ENCODE peak calls at places on chromosomes 5 and 9, in four cellular contexts. V is progenitor cell of endocrine pancreas; K is effector memory CD4-positive, alpha-beta T cell; T is activated CD8-positive, alpha-beta memory T cell treated with anti-CD3 and anti-CD28 coated beads for 48 hours. O is an unnamed sample.

GRCh38 chr9:96078866-96079505 is 203.5 kb downstream of the ERCC6L2 start:
- DNase-seq in V (no peak), K (no peak), T (no peak), O (no peak)

GRCh38 chr9:89410709-89411111 is 87.2 kb downstream of the SEMA4D start:
- DNase-seq in V (no peak), K (no peak), T (no peak), O (no peak)

GRCh38 chr5:178339272-178339671 is 106.7 kb upstream of the PHYKPL start:
- DNase-seq in V (no peak), K (no peak), T (no peak), O (no peak)

GRCh38 chr5:72653586-72653985 is 146.4 kb upstream of the ZNF366 start:
- DNase-seq in V (no peak), K (no peak), T (no peak), O (no peak)

GRCh38 chr9:136358888-136359287 is 4.7 kb downstream of the DNLZ start:
- DNase-seq in V (no peak), K (no peak), T (no peak), O (no peak)

GRCh38 chr5:135551593-135552447 is 16.1 kb upstream of the NEUROG1 start:
- DNase-seq in V (peak; percentile 67), K (peak; percentile 13), T (peak; percentile 40), O (peak; percentile 82)

GRCh38 chr9:128927731-128928411 is 7.1 kb downstream of the PHYHD1 start:
- DNase-seq in V (peak; percentile 47), K (peak; percentile 38), T (peak; percentile 33), O (no peak)

GRCh38 chr9:87713278-87713989 is 12.5 kb upstream of the CTSL start:
- DNase-seq in V (no peak), K (no peak), T (no peak), O (no peak)

GRCh38 chr5:134069553-134069952 is 44.9 kb upstream of the TCF7 start:
- DNase-seq in V (no peak), K (no peak), T (no peak), O (no peak)